ENCODE peak calls at places on chromosomes 7 and 10, in six cellular contexts. J, S, D, Q, K and Z are unnamed samples.

GRCh38 chr10:113268186-113268585 is 284.7 kb upstream of the HABP2 start:
- DNase-seq in D (no peak), J (no peak), Q (no peak), S (no peak), K (no peak), Z (no peak)

GRCh38 chr10:62059424-62059913 is 158.0 kb downstream of the ARID5B start:
- DNase-seq in D (no peak), S (no peak), Q (no peak), K (no peak), J (no peak), Z (no peak)

GRCh38 chr10:48598243-48598935 is 6.5 kb downstream of the ARHGAP22 start:
- DNase-seq in J (no peak), S (no peak), K (no peak), Q (peak), D (no peak), Z (no peak)

GRCh38 chr10:103915794-103916193 is 2.2 kb downstream of the STN1 start:
- DNase-seq in S (no peak), D (no peak), K (no peak), Q (no peak), J (no peak), Z (no peak)

GRCh38 chr7:102432476-102433318 is 678 bp upstream of the ORAI2 start:
- DNase-seq in S (no peak), D (no peak), Q (no peak), J (no peak), K (no peak), Z (no peak)

GRCh38 chr7:80182630-80183276 is 48.1 kb downstream of the GNAI1 start:
- DNase-seq in K (peak), D (no peak), J (no peak), Q (no peak), S (no peak), Z (no peak)

GRCh38 chr10:87761892-87762291 is 56.1 kb downstream of the ATAD1 start:
- DNase-seq in Q (no peak), J (no peak), D (no peak), S (no peak), K (peak), Z (no peak)

GRCh38 chr7:83814480-83814879 is 165.5 kb upstream of the SEMA3E start:
- DNase-seq in S (no peak), K (no peak), J (no peak), Q (no peak), D (no peak), Z (no peak)

GRCh38 chr10:128468462-128468861 is 342.2 kb upstream of the MKI67 start:
- DNase-seq in D (peak), S (no peak), K (no peak), J (no peak), Q (no peak), Z (no peak)

GRCh38 chr10:95391570-95392249 is 100.9 kb upstream of the PDLIM1 start:
- DNase-seq in S (no peak), D (no peak), K (no peak), J (no peak), Q (no peak), Z (no peak)

GRCh38 chr10:80081801-80082750 is 3.6 kb downstream of the TMEM254 start:
- DNase-seq in J (no peak), Q (no peak), S (no peak), K (no peak), D (no peak), Z (no peak)

GRCh38 chr7:51477323-51477722 is 160.7 kb upstream of the COBL start:
- DNase-seq in J (no peak), S (no peak), K (no peak), D (no peak), Q (peak), Z (no peak)

GRCh38 chr7:155800741-155801267 is 11.5 kb downstream of the SHH start:
- DNase-seq in Q (no peak), S (no peak), D (no peak), J (no peak), K (no peak), Z (no peak)

GRCh38 chr7:148238926-148239325 is 351.6 kb upstream of the C7orf33 start:
- DNase-seq in S (no peak), K (no peak), D (no peak), Q (no peak), J (no peak), Z (no peak)

DNA sequence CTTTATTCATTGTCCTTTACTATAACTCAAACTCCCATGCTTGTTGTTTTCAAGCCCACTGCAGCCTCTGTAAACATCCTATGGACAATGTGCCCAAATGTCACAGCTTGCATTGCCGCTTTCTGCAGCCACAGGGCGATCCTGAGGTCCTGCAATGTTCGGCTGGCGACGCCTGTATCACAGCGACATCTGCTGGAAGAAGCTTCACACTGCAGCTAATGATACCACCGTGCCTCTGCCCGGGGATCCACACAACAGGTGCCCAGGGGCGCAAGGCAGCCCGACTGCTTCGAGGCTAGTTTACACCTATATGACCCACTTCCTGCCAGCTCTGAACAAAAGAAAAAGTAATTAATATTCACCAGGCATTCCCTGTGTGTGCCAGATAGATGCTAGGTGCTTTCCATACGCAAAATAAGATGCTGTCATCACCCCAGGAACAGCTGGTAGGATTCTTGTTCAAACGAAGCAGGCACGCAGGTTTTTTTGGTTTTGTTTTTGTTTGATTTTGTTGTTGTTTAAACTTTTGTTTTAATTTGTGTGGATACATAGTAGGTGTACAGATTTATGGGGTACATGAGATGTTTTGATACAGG is 267.7 kb upstream of the GHITM start:
- DNase-seq in S (peak), K (peak), J (peak), Q (no peak), D (peak), Z (no peak)
- TF ChIP-seq POLR2A in S (no peak), K (no peak), J (no peak), Q (no peak), D (no peak), Z (no peak)

GRCh38 chr7:47557986-47558670 is 23.8 kb downstream of the TNS3 start:
- DNase-seq in D (no peak), Q (no peak), K (peak), J (no peak), S (no peak), Z (no peak)
- TF ChIP-seq POLR2AphosphoS5 in D (no peak), Q (no peak), K (no peak), J (no peak), S (no peak), Z (no peak)

DNA sequence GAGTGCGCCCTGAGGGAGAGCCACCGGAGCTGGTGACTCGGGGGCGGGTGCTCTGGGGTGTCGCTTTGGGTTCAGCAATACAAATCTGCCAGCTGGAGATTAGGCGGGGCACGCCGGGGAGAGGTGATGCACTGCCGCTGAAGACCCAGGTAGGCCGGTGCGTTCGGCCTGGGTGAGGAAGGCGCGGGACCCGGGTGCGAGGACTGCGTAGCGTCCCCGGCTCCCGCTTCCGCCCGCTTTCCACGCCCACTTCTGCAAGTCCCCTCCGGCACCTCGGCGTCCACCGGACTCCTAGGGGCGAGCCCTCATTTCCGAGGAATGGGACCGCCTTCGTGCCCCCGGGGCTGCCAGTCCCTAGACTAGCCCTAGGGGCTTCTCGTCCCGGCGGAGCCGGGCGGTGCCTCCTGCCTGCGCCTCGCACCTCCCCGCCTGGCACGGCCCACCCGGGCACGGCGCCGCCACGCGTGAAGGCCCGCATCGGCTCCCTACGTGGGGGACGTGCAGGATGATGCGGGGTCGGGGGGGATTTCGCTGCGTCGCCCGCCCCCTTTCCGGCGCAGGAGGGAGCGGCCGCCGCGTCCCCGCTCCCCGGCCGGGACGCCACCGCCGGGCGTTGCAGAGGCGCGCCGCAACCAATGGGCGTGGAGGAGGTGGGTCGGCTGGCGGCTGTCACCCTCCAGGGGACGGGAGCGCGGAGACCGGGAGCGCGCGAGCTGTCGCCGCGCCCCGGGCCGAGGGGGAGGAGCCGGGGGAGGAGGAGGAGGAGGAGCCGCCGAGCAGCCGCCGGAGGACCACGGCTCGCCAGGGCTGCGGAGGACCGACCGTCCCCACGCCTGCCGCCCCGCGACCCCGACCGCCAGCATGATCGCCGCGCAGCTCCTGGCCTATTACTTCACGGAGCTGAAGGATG is 40.0 kb downstream of the HK1 start:
- DNase-seq in S (peak), J (peak), Q (peak), D (peak), K (peak), Z (peak)
- TF ChIP-seq POLR2A in S (peak), J (no peak), Q (peak), D (peak), K (no peak), Z (peak)

GRCh38 chr10:34181545-34182300 is 633.4 kb downstream of the PARD3 start:
- DNase-seq in K (no peak), D (no peak), Q (no peak), S (no peak), J (no peak), Z (no peak)
- TF ChIP-seq POLR2AphosphoS5 in K (no peak), D (no peak), Q (no peak), S (peak), J (no peak), Z (no peak)

DNA sequence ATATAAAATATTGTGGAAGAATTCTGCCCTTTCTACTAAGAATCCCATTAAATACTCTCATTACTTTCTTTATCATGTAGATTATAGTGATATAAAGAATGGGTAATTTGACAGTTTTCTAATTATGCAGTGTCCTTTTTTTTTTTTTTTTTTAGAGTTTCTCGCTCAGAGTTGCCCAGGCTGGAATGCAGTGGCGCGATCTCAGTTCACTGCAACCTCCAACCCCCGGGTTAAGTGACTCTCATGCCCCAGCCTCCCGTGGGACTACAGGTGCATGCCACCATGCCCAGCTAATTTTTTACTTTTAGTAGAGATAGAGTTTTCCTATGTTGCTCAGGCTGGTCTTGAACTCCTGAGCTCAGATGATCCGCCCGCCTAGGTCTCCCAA is 1143.4 kb upstream of the SORCS1 start:
- DNase-seq in S (no peak), D (no peak), Q (no peak), J (no peak), K (no peak), Z (no peak)
- TF ChIP-seq POLR2A in S (no peak), D (no peak), Q (no peak), J (no peak), K (no peak), Z (no peak)

DNA sequence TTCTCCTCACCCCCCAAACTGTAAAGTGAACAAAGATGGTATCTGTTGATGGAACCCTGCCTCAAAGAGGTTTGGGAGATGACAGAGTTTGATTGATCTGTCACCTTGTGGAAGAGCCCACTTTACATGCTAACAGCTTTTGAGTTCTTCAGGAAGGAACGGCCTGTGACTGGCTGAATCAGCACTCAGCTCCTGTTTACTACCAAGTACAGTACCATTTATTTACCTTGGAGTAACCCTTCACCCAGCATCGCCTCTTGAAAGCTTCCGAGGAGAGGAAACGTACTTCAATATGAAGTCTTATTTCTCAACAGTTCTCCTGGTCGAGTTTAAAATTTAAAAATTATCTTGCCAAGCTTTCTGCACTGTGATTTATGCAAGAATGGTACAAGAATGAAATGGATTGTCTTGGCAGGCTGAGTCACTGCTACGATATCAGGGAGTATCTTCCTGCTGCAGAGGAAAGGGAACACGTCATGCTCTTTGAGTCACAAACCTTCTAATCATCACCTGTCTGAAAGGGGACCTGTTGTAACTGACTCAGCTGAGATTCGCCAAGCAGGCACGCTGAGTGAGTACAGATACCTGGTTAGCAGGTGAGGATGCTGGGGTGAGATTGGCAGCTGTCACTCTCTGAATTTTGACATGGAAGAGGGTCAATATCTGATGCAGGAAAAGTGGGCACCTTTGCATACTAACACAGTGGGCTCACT is 30.1 kb downstream of the KLF6 start:
- DNase-seq in D (no peak), Q (no peak), J (no peak), K (peak), S (no peak), Z (no peak)
- TF ChIP-seq POLR2AphosphoS5 in D (peak), Q (peak), J (no peak), K (peak), S (peak), Z (peak)

GRCh38 chr7:16667355-16667754 is 21.4 kb downstream of the BZW2 start:
- DNase-seq in S (no peak), J (no peak), Q (no peak), D (no peak), K (no peak), Z (no peak)

GRCh38 chr7:16669581-16669980 is 23.6 kb downstream of the BZW2 start:
- DNase-seq in S (no peak), D (no peak), J (no peak), K (no peak), Q (no peak), Z (no peak)

GRCh38 chr7:16668978-16669377 is 23.0 kb downstream of the BZW2 start:
- DNase-seq in K (no peak), Q (no peak), S (no peak), D (no peak), J (no peak), Z (no peak)

GRCh38 chr7:16670021-16670420 is 24.0 kb downstream of the BZW2 start:
- DNase-seq in K (no peak), S (no peak), J (no peak), Q (no peak), D (no peak), Z (no peak)

GRCh38 chr7:16668049-16668858 is 22.3 kb downstream of the BZW2 start:
- DNase-seq in Q (no peak), K (peak), S (peak), J (no peak), D (peak), Z (peak)
- TF ChIP-seq POLR2A in Q (no peak), K (no peak), S (no peak), J (no peak), D (peak), Z (no peak)

GRCh38 chr10:101065479-101066145 is 3.8 kb downstream of the KAZALD1 start:
- DNase-seq in J (no peak), S (no peak), K (no peak), D (no peak), Q (no peak), Z (no peak)

GRCh38 chr10:101064415-101065030 is 2.7 kb downstream of the KAZALD1 start:
- DNase-seq in K (no peak), Q (no peak), D (no peak), S (no peak), J (no peak), Z (no peak)

GRCh38 chr10:101062231-101063161 is 707 bp downstream of the KAZALD1 start:
- DNase-seq in Q (no peak), K (no peak), D (peak), S (peak), J (peak), Z (no peak)

GRCh38 chr10:101063162-101063525 is 1.4 kb downstream of the KAZALD1 start:
- DNase-seq in Q (no peak), D (no peak), S (no peak), K (no peak), J (no peak), Z (no peak)

DNA sequence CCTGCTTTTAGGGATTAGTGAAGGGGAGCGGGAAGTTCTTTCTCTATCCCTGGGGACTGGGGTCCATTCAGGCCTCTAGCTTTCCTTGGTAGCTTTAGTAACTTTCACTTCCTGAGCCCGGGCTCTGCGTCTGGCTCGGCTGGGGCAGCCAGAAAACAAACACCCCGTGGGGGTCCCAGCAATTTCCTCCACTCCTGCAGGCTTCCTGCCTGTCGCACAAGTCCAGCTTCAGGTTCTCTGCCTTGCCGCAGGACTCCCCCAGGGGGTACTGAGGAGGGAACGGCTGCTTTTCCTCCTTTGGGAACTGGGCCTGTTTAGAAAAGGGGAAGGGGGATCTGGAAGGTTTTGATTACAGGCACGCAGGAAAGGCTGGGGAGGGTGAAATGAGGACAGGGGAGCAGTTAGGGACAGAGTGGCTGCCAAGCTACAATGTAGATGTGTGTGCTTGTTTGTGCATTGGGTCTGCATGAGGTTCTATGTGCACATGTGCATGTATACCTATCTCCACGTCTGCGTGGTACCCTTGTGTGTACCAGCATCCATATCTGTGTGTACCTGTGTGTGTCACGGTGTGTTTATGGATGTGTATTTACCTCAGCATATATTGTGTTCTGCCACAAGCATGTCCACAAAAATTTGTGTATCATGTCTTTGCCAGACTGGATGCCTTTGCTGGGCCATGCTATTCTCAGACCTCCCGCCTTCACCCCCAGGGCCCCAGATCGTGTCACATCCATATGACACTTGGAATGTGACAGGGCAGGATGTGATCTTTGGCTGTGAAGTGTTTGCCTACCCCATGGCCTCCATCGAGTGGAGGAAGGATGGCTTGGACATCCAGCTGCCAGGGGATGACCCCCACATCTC is 2.0 kb downstream of the KAZALD1 start:
- DNase-seq in S (no peak), J (no peak), K (no peak), D (no peak), Q (no peak), Z (no peak)
- TF ChIP-seq POLR2AphosphoS5 in S (no peak), J (no peak), K (no peak), D (no peak), Q (no peak), Z (no peak)

GRCh38 chr7:114109299-114109698 is 190.5 kb upstream of the PPP1R3A start:
- DNase-seq in J (no peak), Q (no peak), K (no peak), D (no peak), S (no peak), Z (no peak)

GRCh38 chr7:114107522-114107921 is 188.7 kb upstream of the PPP1R3A start:
- DNase-seq in Q (no peak), D (no peak), J (no peak), K (no peak), S (no peak), Z (no peak)

GRCh38 chr7:114112806-114113205 is 194.0 kb upstream of the PPP1R3A start:
- DNase-seq in Q (no peak), J (no peak), K (no peak), S (no peak), D (no peak), Z (no peak)
- TF ChIP-seq POLR2A in Q (no peak), J (no peak), K (no peak), S (no peak), D (no peak), Z (no peak)